ENCODE peak calls at places on chromosomes 16 and 17, in five cellular contexts. S, V, D, L and I are unnamed samples.
A peak's percentile ranks its signal among the peaks of the same experiment; 100 is the strongest.

GRCh38 chr16:1164975-1165374 is 12.1 kb downstream of the CACNA1H start:
- DNase-seq in S (no peak), L (no peak), V (no peak), D (no peak), I (no peak)

GRCh38 chr17:68324654-68325336 is 33.5 kb downstream of the ARSG start:
- DNase-seq in S (no peak), D (no peak), L (no peak), V (no peak), I (no peak)

GRCh38 chr17:47894498-47895253 is 1.4 kb upstream of the SP2 start:
- DNase-seq in D (no peak), L (no peak), S (no peak), V (no peak), I (no peak)

GRCh38 chr17:61199431-61200348 is 200.0 kb upstream of the TBX2 start:
- DNase-seq in D (no peak), S (no peak), L (no peak), V (no peak), I (no peak)

GRCh38 chr17:27496501-27496943 is 40.3 kb downstream of the KSR1 start:
- DNase-seq in S (no peak), V (peak; percentile 38), D (no peak), L (peak; percentile 47), I (no peak)

GRCh38 chr17:1073241-1073962 is 76.5 kb downstream of the TIMM22 start:
- DNase-seq in S (no peak), V (no peak), L (no peak), D (no peak), I (no peak)

GRCh38 chr17:61462734-61463067 is 10.5 kb downstream of the TBX4 start:
- DNase-seq in S (no peak), L (no peak), D (no peak), V (no peak), I (no peak)

GRCh38 chr16:52296070-52296469 is 250.9 kb downstream of the TOX3 start:
- DNase-seq in V (no peak), D (no peak), L (no peak), S (no peak), I (no peak)

GRCh38 chr17:42525221-42525620 is 10.8 kb upstream of the NAGLU start:
- DNase-seq in V (no peak), D (no peak), L (no peak), S (peak; percentile 89), I (no peak)

GRCh38 chr16:70399951-70400350 is 38.9 kb downstream of the ST3GAL2 start:
- DNase-seq in V (no peak), S (no peak), L (no peak), D (no peak), I (no peak)

GRCh38 chr17:71828182-71828596 is 292.6 kb upstream of the SOX9 start:
- DNase-seq in L (no peak), V (no peak), S (peak; percentile 2), D (no peak), I (peak; percentile 34)

GRCh38 chr17:73998246-73999220 is 204.9 kb upstream of the RPL38 start:
- DNase-seq in V (peak; percentile 51), S (no peak), D (peak; percentile 57), L (peak; percentile 70), I (peak; percentile 17)

GRCh38 chr16:80253741-80254140 is 287.1 kb upstream of the DYNLRB2 start:
- DNase-seq in L (no peak), V (no peak), D (no peak), S (no peak), I (no peak)

GRCh38 chr17:54907385-54907784 is 6.7 kb downstream of the TOM1L1 start:
- DNase-seq in S (no peak), L (no peak), D (no peak), V (no peak), I (no peak)
- H3K27ac ChIP-seq in S (no peak overlapping the region), L (peak overlapping the region; percentile 21), D (no peak overlapping the region), V (no peak overlapping the region), I (no peak overlapping the region)

DNA sequence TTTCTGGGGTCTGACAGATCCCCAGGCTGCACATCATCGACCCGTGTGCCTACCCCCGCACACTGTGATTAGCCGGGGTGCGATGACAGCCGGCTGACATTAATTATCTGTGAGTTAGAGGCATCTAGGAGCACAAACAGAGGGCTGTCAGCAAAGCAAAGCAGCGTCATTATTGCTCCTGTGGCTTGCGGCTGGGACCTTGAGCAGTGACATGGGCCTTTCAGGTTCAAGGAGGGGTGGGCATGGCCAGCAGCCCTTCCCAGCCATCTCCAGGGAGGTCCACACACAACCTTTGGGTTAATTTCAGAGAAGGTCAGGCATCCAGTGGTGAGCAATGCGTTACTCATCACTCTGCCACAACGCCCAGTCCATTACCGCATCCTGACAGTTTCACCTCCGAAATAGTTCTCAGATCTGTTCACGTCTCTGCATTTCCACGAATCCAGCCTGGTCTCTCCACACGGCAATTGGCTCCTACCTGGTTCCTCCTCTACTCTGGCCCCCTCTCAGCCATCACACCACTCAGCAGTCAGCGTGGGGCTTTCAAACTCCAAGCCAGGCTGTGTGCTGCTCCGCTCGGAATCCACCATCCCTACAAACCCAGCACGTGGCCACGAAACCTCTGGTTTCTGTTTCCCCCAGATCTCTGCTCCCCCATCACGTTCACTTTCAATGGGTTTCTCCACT is 249.7 kb upstream of the C16orf82 start:
- DNase-seq in D (no peak), V (no peak), S (peak; percentile 37), L (no peak), I (no peak)
- H3K27ac ChIP-seq in D (no peak overlapping the region), V (no peak overlapping the region), S (no peak overlapping the region), L (no peak overlapping the region), I (no peak overlapping the region)

GRCh38 chr17:50609376-50610074 is 25.2 kb upstream of the ABCC3 start:
- DNase-seq in V (no peak), S (no peak), L (no peak), D (no peak), I (no peak)
- H3K27ac ChIP-seq in V (no peak overlapping the region), S (no peak overlapping the region), L (no peak overlapping the region), D (no peak overlapping the region), I (no peak overlapping the region)

DNA sequence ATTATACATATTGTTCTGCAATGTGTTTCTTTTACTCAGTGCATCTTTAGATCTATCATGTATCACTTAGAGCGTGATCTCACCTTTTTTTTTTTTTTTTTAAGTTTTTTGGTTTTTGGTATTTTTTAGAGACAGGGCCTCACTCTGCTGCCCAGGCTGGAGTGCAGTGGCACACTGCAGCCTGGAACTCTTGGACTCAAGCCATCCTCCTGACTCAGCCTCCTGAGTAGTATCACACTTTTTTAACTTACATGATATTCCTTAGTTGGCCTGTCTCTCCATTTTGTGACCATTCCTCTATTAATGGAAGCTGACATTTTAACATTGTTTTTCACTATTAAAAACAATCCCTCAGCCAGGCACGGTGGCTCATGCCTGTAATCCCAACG is 4.7 kb upstream of the MPO start:
- DNase-seq in D (no peak), V (no peak), L (no peak), S (no peak), I (no peak)
- H3K27ac ChIP-seq in D (no peak overlapping the region), V (no peak overlapping the region), L (no peak overlapping the region), S (no peak overlapping the region), I (no peak overlapping the region)

GRCh38 chr16:30995927-30996323 is 10.9 kb downstream of the HSD3B7 start:
- DNase-seq in S (no peak), L (no peak), V (no peak), D (no peak), I (no peak)

GRCh38 chr16:30997000-30997886 is 12.2 kb downstream of the HSD3B7 start:
- DNase-seq in S (peak; percentile 41), V (peak; percentile 86), D (peak; percentile 79), L (peak; percentile 83), I (no peak)

GRCh38 chr16:30998852-30999761 is 11.3 kb downstream of the STX1B start:
- DNase-seq in S (no peak), D (no peak), V (no peak), L (no peak), I (no peak)

GRCh38 chr16:30997887-30998711 is 12.3 kb downstream of the STX1B start:
- DNase-seq in D (no peak), S (peak; percentile 84), L (no peak), V (no peak), I (no peak)

GRCh38 chr16:30996324-30996999 is 11.5 kb downstream of the HSD3B7 start:
- DNase-seq in L (no peak), D (no peak), S (no peak), V (no peak), I (no peak)
- H3K27ac ChIP-seq in L (peak overlapping the region; percentile 73), D (no peak overlapping the region), S (peak overlapping the region; percentile 31), V (no peak overlapping the region), I (no peak overlapping the region)